ENCODE peak calls at places on chromosomes 11 and 22, in four cellular contexts. One of them, this sample, is unnamed.

GRCh38 chr22:41334215-41334614 is 32.9 kb downstream of the ZC3H7B start:
- DNase-seq in fibroblast of lung: no peak
- DNase-seq in omental fat pad: no peak
- DNase-seq in upper lobe of right lung: no peak
- DNase-seq in this sample: no peak

GRCh38 chr11:120304526-120304925 is 20.6 kb upstream of the TLCD5 start:
- DNase-seq in fibroblast of lung: no peak
- DNase-seq in omental fat pad: no peak
- DNase-seq in upper lobe of right lung: no peak
- DNase-seq in this sample: peak; percentile 42

GRCh38 chr11:74001822-74002286 is 7.0 kb downstream of the UCP3 start:
- DNase-seq in fibroblast of lung: no peak
- DNase-seq in omental fat pad: no peak
- DNase-seq in upper lobe of right lung: no peak
- DNase-seq in this sample: no peak

GRCh38 chr22:36772451-36772850 is 3.5 kb downstream of the IFT27 start:
- DNase-seq in fibroblast of lung: no peak
- DNase-seq in omental fat pad: peak; percentile 5
- DNase-seq in upper lobe of right lung: peak; percentile 9
- DNase-seq in this sample: no peak

GRCh38 chr22:31019276-31019930 is 50.3 kb downstream of the TUG1 start:
- DNase-seq in fibroblast of lung: no peak
- DNase-seq in omental fat pad: no peak
- DNase-seq in upper lobe of right lung: peak; percentile 27
- DNase-seq in this sample: no peak

GRCh38 chr11:101866619-101867491 is 48.0 kb upstream of the CEP126 start:
- DNase-seq in fibroblast of lung: peak; percentile 32
- DNase-seq in omental fat pad: no peak
- DNase-seq in upper lobe of right lung: no peak
- DNase-seq in this sample: no peak

GRCh38 chr11:608751-609354 is 6.9 kb downstream of the IRF7 start:
- DNase-seq in fibroblast of lung: no peak
- DNase-seq in omental fat pad: no peak
- DNase-seq in upper lobe of right lung: peak; percentile 65
- DNase-seq in this sample: no peak

GRCh38 chr11:44258190-44258489 is 51.8 kb downstream of the ALX4 start:
- DNase-seq in fibroblast of lung: no peak
- DNase-seq in omental fat pad: no peak
- DNase-seq in upper lobe of right lung: no peak
- DNase-seq in this sample: no peak

GRCh38 chr11:1870721-1871466 is 18.0 kb downstream of the LSP1 start:
- DNase-seq in fibroblast of lung: peak; percentile 47
- DNase-seq in omental fat pad: no peak
- DNase-seq in upper lobe of right lung: peak; percentile 76
- DNase-seq in this sample: no peak

GRCh38 chr22:38881464-38881871 is 9.5 kb upstream of the CBX6 start:
- DNase-seq in fibroblast of lung: peak; percentile 97
- DNase-seq in omental fat pad: no peak
- DNase-seq in upper lobe of right lung: no peak
- DNase-seq in this sample: peak; percentile 89

GRCh38 chr11:134124660-134125451 is 56.0 kb downstream of the JAM3 start:
- DNase-seq in fibroblast of lung: peak; percentile 28
- DNase-seq in omental fat pad: no peak
- DNase-seq in upper lobe of right lung: peak; percentile 70
- DNase-seq in this sample: no peak

GRCh38 chr11:15275141-15275540 is 160.4 kb downstream of the INSC start:
- DNase-seq in fibroblast of lung: no peak
- DNase-seq in omental fat pad: no peak
- DNase-seq in upper lobe of right lung: no peak
- DNase-seq in this sample: no peak

GRCh38 chr11:15280393-15280792 is 165.7 kb downstream of the INSC start:
- DNase-seq in fibroblast of lung: no peak
- DNase-seq in omental fat pad: no peak
- DNase-seq in upper lobe of right lung: no peak
- DNase-seq in this sample: no peak

GRCh38 chr11:15278129-15278528 is 163.4 kb downstream of the INSC start:
- DNase-seq in fibroblast of lung: peak; percentile 4
- DNase-seq in omental fat pad: no peak
- DNase-seq in upper lobe of right lung: no peak
- DNase-seq in this sample: no peak

GRCh38 chr11:15276616-15277015 is 161.9 kb downstream of the INSC start:
- DNase-seq in fibroblast of lung: peak; percentile 31
- DNase-seq in omental fat pad: no peak
- DNase-seq in upper lobe of right lung: no peak
- DNase-seq in this sample: peak; percentile 11
- TF ChIP-seq CTCF in fibroblast of lung: no peak
- TF ChIP-seq CTCF in omental fat pad: no peak
- TF ChIP-seq CTCF in upper lobe of right lung: peak; percentile 11
- TF ChIP-seq CTCF in this sample: peak; percentile 11

DNA sequence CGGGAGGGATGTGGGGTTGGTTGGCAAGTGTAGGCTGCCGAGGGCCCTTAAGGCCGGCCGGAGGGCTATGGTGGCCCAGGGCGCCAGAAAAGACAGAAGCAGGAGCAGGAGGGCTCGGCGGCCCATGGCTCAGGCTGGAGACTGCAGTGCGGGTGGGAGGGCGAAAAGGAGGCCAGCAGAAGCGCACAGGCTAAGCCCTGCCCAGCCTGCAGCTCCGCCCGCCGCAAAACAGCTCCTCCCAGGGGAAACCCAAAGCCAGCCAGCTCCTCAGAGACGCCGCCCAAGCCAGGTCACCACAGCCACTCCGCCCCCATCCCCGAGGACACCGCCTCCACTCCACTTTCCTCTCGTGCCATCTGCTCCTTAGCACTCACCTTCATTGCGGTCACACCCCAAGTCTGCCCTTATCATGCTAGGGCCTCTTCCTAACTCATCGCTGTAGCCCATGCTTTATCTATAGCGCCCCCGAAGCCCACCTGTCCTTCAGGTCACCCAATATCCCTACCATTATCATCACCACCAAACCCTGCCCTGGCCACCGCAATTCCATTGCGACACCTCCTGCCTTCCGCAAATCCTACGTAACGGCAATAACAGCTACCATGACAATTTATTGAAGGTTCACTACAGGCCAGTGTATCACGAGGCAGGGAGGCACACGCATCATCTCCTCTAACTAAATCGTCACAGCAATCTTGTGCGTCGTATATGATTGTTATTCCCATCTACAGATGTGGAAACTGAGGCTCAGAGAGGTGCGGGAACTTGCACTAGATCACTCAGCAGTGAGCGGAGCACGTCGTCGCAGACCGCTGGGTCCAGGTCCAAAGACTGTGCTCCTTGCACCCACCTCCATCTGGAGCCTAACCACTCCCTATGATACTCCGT is at the start of gene PRCP:
- DNase-seq in fibroblast of lung: peak; percentile 87
- DNase-seq in omental fat pad: peak; percentile 79
- DNase-seq in upper lobe of right lung: peak; percentile 97
- DNase-seq in this sample: peak; percentile 91
- TF ChIP-seq CTCF in fibroblast of lung: no peak
- TF ChIP-seq CTCF in omental fat pad: no peak
- TF ChIP-seq CTCF in upper lobe of right lung: no peak
- TF ChIP-seq CTCF in this sample: no peak

DNA sequence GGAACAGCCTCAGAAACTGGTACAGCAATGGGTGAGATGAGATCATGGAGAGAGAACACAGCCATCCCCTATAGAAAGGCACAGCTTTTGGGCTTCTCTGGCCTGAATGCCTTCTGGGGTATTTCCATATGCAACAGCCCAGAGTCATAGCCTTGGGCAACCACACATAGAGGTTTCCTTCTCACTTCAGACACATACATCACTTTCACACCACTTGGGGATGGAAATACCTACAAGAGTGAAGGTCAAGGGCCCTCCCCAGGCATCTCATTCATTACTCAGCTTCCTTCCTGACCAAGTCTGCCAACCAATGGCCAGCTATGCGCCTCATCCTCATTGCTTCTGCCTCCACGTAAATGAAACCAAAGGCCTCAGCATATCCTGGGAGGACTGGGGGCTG is 17.7 kb upstream of the OLFML1 start:
- DNase-seq in fibroblast of lung: no peak
- DNase-seq in omental fat pad: no peak
- DNase-seq in upper lobe of right lung: no peak
- DNase-seq in this sample: no peak
- TF ChIP-seq CTCF in fibroblast of lung: no peak
- TF ChIP-seq CTCF in omental fat pad: no peak
- TF ChIP-seq CTCF in upper lobe of right lung: no peak
- TF ChIP-seq CTCF in this sample: no peak

GRCh38 chr11:86058360-86058759 is 10.5 kb downstream of the PICALM start:
- DNase-seq in fibroblast of lung: no peak
- DNase-seq in omental fat pad: no peak
- DNase-seq in upper lobe of right lung: no peak
- DNase-seq in this sample: no peak
- TF ChIP-seq CTCF in fibroblast of lung: no peak
- TF ChIP-seq CTCF in omental fat pad: no peak
- TF ChIP-seq CTCF in upper lobe of right lung: no peak
- TF ChIP-seq CTCF in this sample: no peak